ENCODE peak calls at places on chromosomes 3 and 15, in four cellular contexts. R is H1, H is K562, Z is SK-N-SH. T is an unnamed sample.

GRCh38 chr3:146493761-146494160 is 24.4 kb upstream of the PLSCR2 start:
- DNase-seq in R (no peak), H (no peak), Z (no peak), T (no peak)

GRCh38 chr3:11375333-11376076 is 103.3 kb downstream of the ATG7 start:
- DNase-seq in R (no peak), H (no peak), Z (no peak), T (no peak)

GRCh38 chr3:119762876-119763275 is 19.0 kb upstream of the NR1I2 start:
- DNase-seq in R (no peak), H (no peak), Z (no peak), T (no peak)

GRCh38 chr15:77786956-77787355 is 154.2 kb upstream of the LINGO1 start:
- DNase-seq in R (no peak), H (no peak), Z (no peak), T (no peak)

GRCh38 chr3:50418845-50419244 is 59.5 kb upstream of the TMEM115 start:
- DNase-seq in R (no peak), H (peak), Z (no peak), T (no peak)

GRCh38 chr15:57235865-57236264 is 140.4 kb upstream of the CGNL1 start:
- DNase-seq in R (no peak), H (peak), Z (peak), T (no peak)

GRCh38 chr3:71859128-71859519 is 74.2 kb upstream of the PROK2 start:
- DNase-seq in R (no peak), H (peak), Z (peak), T (no peak)

GRCh38 chr3:179811321-179812095 is 158.7 kb downstream of the USP13 start:
- DNase-seq in R (no peak), H (peak), Z (peak), T (peak)

GRCh38 chr3:197555281-197556261 is at the start of gene BDH1:
- DNase-seq in R (peak), H (no peak), Z (peak), T (peak)

GRCh38 chr15:68442041-68442440 is 10.1 kb upstream of the ITGA11 start:
- DNase-seq in R (peak), H (no peak), Z (no peak), T (no peak)

GRCh38 chr15:79157631-79158592 is 67.3 kb upstream of the RASGRF1 start:
- DNase-seq in R (no peak), H (no peak), Z (no peak), T (no peak)

GRCh38 chr3:116667791-116668190 is 41.8 kb upstream of the TUSC7 start:
- DNase-seq in R (no peak), H (no peak), Z (no peak), T (no peak)

GRCh38 chr3:180320631-180321030 is 281.3 kb upstream of the TTC14 start:
- DNase-seq in R (no peak), H (no peak), Z (no peak), T (no peak)

GRCh38 chr3:47425959-47426358 is 45.1 kb downstream of the PTPN23 start:
- DNase-seq in R (no peak), H (no peak), Z (peak), T (no peak)

GRCh38 chr3:67940200-67940952 is 286.0 kb upstream of the SUCLG2 start:
- DNase-seq in R (no peak), H (no peak), Z (no peak), T (no peak)

GRCh38 chr3:52682016-52682415 is 3.7 kb downstream of the PBRM1 start:
- DNase-seq in R (no peak), H (peak), Z (peak), T (no peak)

GRCh38 chr15:59491062-59491461 is 53.1 kb downstream of the FAM81A start:
- DNase-seq in R (no peak), H (no peak), Z (no peak), T (no peak)

GRCh38 chr15:32901995-32902394 is 184.2 kb downstream of the GREM1 start:
- DNase-seq in R (no peak), H (no peak), Z (no peak), T (no peak)

GRCh38 chr3:133040696-133041523 is 2.7 kb downstream of the TMEM108 start:
- DNase-seq in R (peak), H (peak), Z (peak), T (peak)

GRCh38 chr3:169497567-169498257 is 165.8 kb downstream of the MECOM start:
- DNase-seq in R (no peak), H (no peak), Z (no peak), T (no peak)

GRCh38 chr3:125053304-125053699 is 2.5 kb downstream of the HEG1 start:
- DNase-seq in R (no peak), H (no peak), Z (no peak), T (no peak)

GRCh38 chr3:147412917-147413711 is 3.9 kb downstream of the ZIC1 start:
- DNase-seq in R (peak), H (no peak), Z (no peak), T (peak)

GRCh38 chr15:85047271-85047948 is 65.8 kb downstream of the PDE8A start:
- DNase-seq in R (no peak), H (peak), Z (no peak), T (no peak)

GRCh38 chr3:29412117-29412516 is 131.2 kb downstream of the RBMS3 start:
- DNase-seq in R (no peak), H (no peak), Z (no peak), T (no peak)

GRCh38 chr15:72199721-72200212 is 2.2 kb upstream of the GRAMD2A start:
- DNase-seq in R (peak), H (peak), Z (peak), T (peak)

GRCh38 chr3:195111322-195111710 is 159.6 kb downstream of the XXYLT1 start:
- DNase-seq in R (no peak), H (no peak), Z (no peak), T (no peak)
- TF ChIP-seq TEAD4 in R (no peak), H (no peak), Z (no peak), T (no peak)

GRCh38 chr15:64773606-64774555 is 1.5 kb downstream of the RBPMS2 start:
- DNase-seq in R (peak), H (no peak), Z (peak), T (no peak)
- TF ChIP-seq TEAD4 in R (no peak), H (no peak), Z (no peak), T (no peak)

GRCh38 chr15:63763476-63764123 is 70.1 kb downstream of the HERC1 start:
- DNase-seq in R (no peak), H (no peak), Z (no peak), T (no peak)
- TF ChIP-seq TEAD4 in R (no peak), H (no peak), Z (no peak), T (no peak)

DNA sequence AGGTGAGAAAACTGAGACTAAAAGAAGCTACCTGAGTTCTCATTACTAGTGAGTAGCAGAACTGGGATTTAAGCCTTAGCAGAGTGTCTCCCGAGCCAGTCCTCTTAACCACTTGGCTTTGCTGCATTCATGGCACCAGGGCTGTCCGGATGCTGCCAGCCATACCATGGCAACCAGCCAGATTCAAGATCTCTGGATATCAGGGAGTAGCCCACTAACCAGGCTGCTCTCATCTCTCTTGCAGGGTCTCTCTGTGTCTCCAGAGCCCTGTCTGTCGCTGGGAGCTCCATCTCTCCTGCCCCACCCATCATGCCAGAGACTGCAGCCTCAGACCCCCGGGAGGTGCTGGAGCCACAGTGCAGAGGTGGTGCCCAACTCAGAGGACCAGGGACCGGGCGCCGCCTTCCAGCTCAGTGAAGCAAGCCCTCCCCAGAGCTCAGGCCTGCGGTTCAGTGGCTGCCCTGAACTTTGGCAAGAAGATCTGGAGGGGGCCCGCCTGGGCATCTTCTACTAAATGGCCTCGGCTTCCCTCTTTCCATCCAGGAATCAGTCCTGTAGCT is 1.8 kb downstream of the MESP2 start:
- DNase-seq in R (no peak), H (no peak), Z (peak), T (no peak)
- TF ChIP-seq TEAD4 in R (no peak), H (no peak), Z (no peak), T (no peak)

GRCh38 chr3:40035177-40035576 is 225.8 kb downstream of the MYRIP start:
- DNase-seq in R (no peak), H (no peak), Z (no peak), T (no peak)
- TF ChIP-seq TEAD4 in R (no peak), H (no peak), Z (peak), T (no peak)

DNA sequence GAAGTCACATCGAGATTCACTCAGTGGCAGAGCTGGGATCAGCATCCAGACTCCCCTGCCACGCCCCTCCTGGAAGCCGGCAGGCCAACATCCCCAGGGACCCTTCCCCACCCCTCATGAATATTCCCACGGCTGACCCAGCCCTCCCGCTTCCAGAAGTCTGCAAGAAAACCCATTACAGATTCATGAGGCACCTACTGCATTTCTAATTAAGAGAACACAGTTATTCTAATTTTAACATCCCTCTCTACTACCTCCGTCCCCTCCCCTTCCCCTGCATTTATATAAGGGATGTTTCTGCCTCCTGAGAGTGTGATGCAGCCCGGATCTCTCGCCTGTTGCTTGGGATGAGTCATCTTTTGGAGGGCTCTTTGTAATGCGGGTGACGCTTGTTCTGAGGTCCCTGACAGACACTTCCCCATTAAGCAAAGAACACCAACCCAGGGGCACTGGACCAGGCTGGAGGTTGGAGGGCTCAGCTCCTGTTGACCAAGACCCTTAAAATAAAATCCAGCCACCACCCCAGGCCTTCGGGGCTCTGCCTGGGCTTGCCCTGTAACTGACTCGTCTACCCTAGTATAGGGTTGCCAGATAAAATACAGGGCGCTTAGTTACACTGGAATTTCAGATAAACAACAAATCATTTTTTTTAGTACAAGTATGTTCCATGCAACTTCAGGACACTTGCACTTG is 118.7 kb downstream of the NUP210 start:
- DNase-seq in R (peak), H (peak), Z (no peak), T (peak)
- TF ChIP-seq TEAD4 in R (no peak), H (no peak), Z (no peak), T (no peak)

DNA sequence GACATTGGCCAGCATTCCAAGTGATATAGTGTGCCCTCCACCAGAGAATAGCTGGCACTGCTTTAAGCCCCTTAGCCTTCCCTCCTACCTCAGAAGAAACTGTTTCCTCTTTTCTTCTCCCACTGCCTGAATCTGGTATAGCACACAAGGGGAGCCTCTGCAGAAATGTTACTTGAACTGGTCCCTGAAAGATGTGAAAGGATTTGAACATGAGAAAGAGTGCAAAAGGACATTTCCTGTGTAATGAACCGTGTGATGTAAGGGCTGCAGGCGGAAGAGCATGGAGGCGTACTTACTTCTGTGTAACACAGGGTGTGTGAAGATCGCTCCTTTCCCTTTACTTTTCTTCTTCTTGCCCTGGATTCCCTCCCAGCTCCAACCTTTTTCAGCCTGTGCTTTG is 8.3 kb downstream of the TMOD3 start:
- DNase-seq in R (no peak), H (no peak), Z (no peak), T (no peak)
- TF ChIP-seq TEAD4 in R (no peak), H (no peak), Z (no peak), T (no peak)

GRCh38 chr3:15280853-15281532 is 51.4 kb downstream of the SH3BP5 start:
- DNase-seq in R (no peak), H (no peak), Z (no peak), T (no peak)
- TF ChIP-seq TEAD4 in R (no peak), H (no peak), Z (no peak), T (no peak)